ENCODE peak calls at places on chromosomes 7 and 10, in four cellular contexts. One of them, this sample, is unnamed.

GRCh38 chr10:62224606-62225005 is 44.0 kb downstream of the RTKN2 start:
- DNase-seq in B cell: no peak
- DNase-seq in GM12878: no peak
- DNase-seq in ascending aorta: no peak
- DNase-seq in this sample: no peak

GRCh38 chr7:74598558-74598957 is 59.0 kb upstream of the GTF2I start:
- DNase-seq in B cell: no peak
- DNase-seq in GM12878: no peak
- DNase-seq in ascending aorta: no peak
- DNase-seq in this sample: no peak

GRCh38 chr7:66748127-66748511 is 7.6 kb downstream of the RABGEF1 start:
- DNase-seq in B cell: no peak
- DNase-seq in GM12878: no peak
- DNase-seq in ascending aorta: no peak
- DNase-seq in this sample: no peak

GRCh38 chr10:32054087-32054486 is 2.1 kb downstream of the KIF5B start:
- DNase-seq in B cell: no peak
- DNase-seq in GM12878: no peak
- DNase-seq in ascending aorta: no peak
- DNase-seq in this sample: no peak

GRCh38 chr10:113788604-113789083 is 37.2 kb downstream of the PLEKHS1 start:
- DNase-seq in B cell: no peak
- DNase-seq in GM12878: peak
- DNase-seq in ascending aorta: no peak
- DNase-seq in this sample: no peak

GRCh38 chr10:131779661-131780394 is 121.0 kb upstream of the PPP2R2D start:
- DNase-seq in B cell: no peak
- DNase-seq in GM12878: no peak
- DNase-seq in ascending aorta: peak
- DNase-seq in this sample: no peak

GRCh38 chr10:65041307-65041706 is 1520.1 kb downstream of the REEP3 start:
- DNase-seq in B cell: no peak
- DNase-seq in GM12878: no peak
- DNase-seq in ascending aorta: no peak
- DNase-seq in this sample: no peak

GRCh38 chr10:72611783-72612182 is 14.1 kb downstream of the MICU1 start:
- DNase-seq in B cell: no peak
- DNase-seq in GM12878: no peak
- DNase-seq in ascending aorta: no peak
- DNase-seq in this sample: no peak

GRCh38 chr7:110764852-110765251 is 326.1 kb upstream of the LRRN3 start:
- DNase-seq in B cell: no peak
- DNase-seq in GM12878: no peak
- DNase-seq in ascending aorta: no peak
- DNase-seq in this sample: no peak

GRCh38 chr10:63684257-63684936 is 163.2 kb downstream of the REEP3 start:
- DNase-seq in B cell: no peak
- DNase-seq in GM12878: no peak
- DNase-seq in ascending aorta: no peak
- DNase-seq in this sample: no peak

GRCh38 chr7:15720849-15721471 is 34.5 kb upstream of the MEOX2 start:
- DNase-seq in B cell: no peak
- DNase-seq in GM12878: no peak
- DNase-seq in ascending aorta: peak
- DNase-seq in this sample: no peak

GRCh38 chr10:82668266-82668665 is 793.3 kb downstream of the NRG3 start:
- DNase-seq in B cell: no peak
- DNase-seq in GM12878: no peak
- DNase-seq in ascending aorta: no peak
- DNase-seq in this sample: no peak

GRCh38 chr10:104925232-104925851 is 284.3 kb downstream of the SORCS3 start:
- DNase-seq in B cell: no peak
- DNase-seq in GM12878: no peak
- DNase-seq in ascending aorta: no peak
- DNase-seq in this sample: no peak

GRCh38 chr10:118106426-118106825 is 59.7 kb upstream of the RAB11FIP2 start:
- DNase-seq in B cell: no peak
- DNase-seq in GM12878: no peak
- DNase-seq in ascending aorta: no peak
- DNase-seq in this sample: no peak

GRCh38 chr7:80879849-80880248 is 39.0 kb downstream of the SEMA3C start:
- DNase-seq in B cell: no peak
- DNase-seq in GM12878: no peak
- DNase-seq in ascending aorta: no peak
- DNase-seq in this sample: no peak

GRCh38 chr10:110400173-110400947 is 95.6 kb upstream of the SMNDC1 start:
- DNase-seq in B cell: no peak
- DNase-seq in GM12878: no peak
- DNase-seq in ascending aorta: no peak
- DNase-seq in this sample: no peak

GRCh38 chr10:92757066-92757716 is 67.4 kb downstream of the HHEX start:
- DNase-seq in B cell: peak
- DNase-seq in GM12878: peak
- DNase-seq in ascending aorta: peak
- DNase-seq in this sample: no peak

GRCh38 chr7:47525066-47525623 is 56.8 kb downstream of the TNS3 start:
- DNase-seq in B cell: no peak
- DNase-seq in GM12878: no peak
- DNase-seq in ascending aorta: no peak
- DNase-seq in this sample: no peak

GRCh38 chr7:47587389-47587788 is 5.5 kb upstream of the TNS3 start:
- DNase-seq in B cell: no peak
- DNase-seq in GM12878: no peak
- DNase-seq in ascending aorta: peak
- DNase-seq in this sample: no peak

DNA sequence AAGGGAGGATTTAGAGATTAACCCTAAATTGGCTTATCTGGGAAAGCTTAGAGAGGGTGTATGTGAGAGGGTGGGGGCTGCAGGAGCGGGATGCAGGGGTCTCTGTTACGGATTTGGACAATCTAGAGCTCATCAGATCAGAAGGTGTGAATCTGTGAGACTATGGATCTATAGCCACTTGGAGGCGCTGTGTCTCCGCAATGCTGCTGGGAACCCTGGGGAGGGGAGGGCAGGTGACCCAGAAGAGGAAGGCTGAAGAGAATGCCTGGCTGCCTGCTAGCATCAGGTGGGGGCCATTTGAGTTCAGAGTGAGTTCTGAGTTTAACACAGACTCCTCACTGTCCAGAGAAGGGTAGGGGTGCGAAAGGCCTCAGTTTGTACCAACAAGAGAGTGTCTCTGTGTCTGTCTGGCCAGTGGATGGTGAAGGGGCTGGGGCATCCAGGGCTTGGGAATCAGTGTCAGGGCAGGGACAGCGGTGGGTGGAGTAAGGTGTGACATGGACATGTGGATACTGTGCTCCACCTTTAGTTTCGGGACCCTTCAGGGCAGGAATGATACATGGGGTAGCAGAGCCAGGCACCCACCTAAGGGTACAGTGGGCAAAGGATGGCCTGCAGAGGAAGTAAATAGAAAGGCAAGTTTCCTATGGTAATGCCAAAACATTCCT is 187.3 kb upstream of the PRSS58 start:
- DNase-seq in B cell: no peak
- DNase-seq in GM12878: no peak
- DNase-seq in ascending aorta: no peak
- DNase-seq in this sample: no peak
- TF ChIP-seq CTCF in B cell: no peak
- TF ChIP-seq CTCF in GM12878: peak
- TF ChIP-seq CTCF in ascending aorta: no peak
- TF ChIP-seq CTCF in this sample: no peak

GRCh38 chr7:130445008-130445407 is 4.2 kb upstream of the CEP41 start:
- DNase-seq in B cell: no peak
- DNase-seq in GM12878: no peak
- DNase-seq in ascending aorta: no peak
- DNase-seq in this sample: no peak
- TF ChIP-seq CTCF in B cell: no peak
- TF ChIP-seq CTCF in GM12878: peak
- TF ChIP-seq CTCF in ascending aorta: no peak
- TF ChIP-seq CTCF in this sample: no peak

DNA sequence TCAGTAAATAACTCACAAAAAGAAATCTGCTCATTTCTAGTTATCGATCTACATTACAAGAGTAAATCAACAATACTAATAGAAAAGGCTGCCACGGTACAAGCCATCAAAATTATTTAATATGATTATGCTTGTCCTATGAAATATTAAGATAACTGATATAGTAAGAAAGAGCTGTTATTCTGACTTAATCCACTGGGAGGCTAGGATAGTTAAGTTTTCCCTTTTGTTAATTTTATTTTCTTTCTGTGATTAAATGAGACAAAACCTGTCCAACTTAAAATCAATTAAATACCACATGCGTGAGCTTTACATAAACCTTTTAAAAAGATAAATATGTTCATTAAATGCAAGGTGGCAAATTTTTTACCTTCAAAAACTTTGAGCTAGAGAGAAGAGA is 114.8 kb downstream of the LMBR1 start:
- DNase-seq in B cell: no peak
- DNase-seq in GM12878: no peak
- DNase-seq in ascending aorta: no peak
- DNase-seq in this sample: no peak
- TF ChIP-seq CTCF in B cell: peak
- TF ChIP-seq CTCF in GM12878: peak
- TF ChIP-seq CTCF in ascending aorta: no peak
- TF ChIP-seq CTCF in this sample: no peak

GRCh38 chr10:70132098-70133029 is at the start of gene AIFM2:
- DNase-seq in B cell: peak
- DNase-seq in GM12878: no peak
- DNase-seq in ascending aorta: peak
- DNase-seq in this sample: peak
- TF ChIP-seq CTCF in B cell: no peak
- TF ChIP-seq CTCF in GM12878: no peak
- TF ChIP-seq CTCF in ascending aorta: no peak
- TF ChIP-seq CTCF in this sample: no peak

DNA sequence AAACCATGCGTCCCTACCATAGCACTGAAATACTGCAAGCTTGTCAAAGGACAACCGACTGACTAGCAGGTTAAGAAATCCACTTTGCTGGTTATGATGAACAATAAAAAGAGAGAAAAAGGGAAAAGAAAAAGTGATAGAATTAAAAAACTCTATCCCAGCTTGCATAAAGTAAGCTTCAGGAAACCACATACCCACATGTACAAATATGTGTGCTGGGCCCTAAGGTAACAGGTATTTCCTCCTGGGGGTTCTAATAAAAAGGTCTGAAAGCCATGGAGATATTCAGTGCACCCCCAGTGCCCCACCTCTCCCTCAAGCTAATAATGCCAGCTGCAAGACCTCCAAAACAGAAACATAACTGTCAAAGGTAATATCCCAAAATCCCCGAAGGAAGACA is 248.6 kb upstream of the KLF14 start:
- DNase-seq in B cell: no peak
- DNase-seq in GM12878: no peak
- DNase-seq in ascending aorta: no peak
- DNase-seq in this sample: no peak
- TF ChIP-seq CTCF in B cell: no peak
- TF ChIP-seq CTCF in GM12878: no peak
- TF ChIP-seq CTCF in ascending aorta: no peak
- TF ChIP-seq CTCF in this sample: no peak

DNA sequence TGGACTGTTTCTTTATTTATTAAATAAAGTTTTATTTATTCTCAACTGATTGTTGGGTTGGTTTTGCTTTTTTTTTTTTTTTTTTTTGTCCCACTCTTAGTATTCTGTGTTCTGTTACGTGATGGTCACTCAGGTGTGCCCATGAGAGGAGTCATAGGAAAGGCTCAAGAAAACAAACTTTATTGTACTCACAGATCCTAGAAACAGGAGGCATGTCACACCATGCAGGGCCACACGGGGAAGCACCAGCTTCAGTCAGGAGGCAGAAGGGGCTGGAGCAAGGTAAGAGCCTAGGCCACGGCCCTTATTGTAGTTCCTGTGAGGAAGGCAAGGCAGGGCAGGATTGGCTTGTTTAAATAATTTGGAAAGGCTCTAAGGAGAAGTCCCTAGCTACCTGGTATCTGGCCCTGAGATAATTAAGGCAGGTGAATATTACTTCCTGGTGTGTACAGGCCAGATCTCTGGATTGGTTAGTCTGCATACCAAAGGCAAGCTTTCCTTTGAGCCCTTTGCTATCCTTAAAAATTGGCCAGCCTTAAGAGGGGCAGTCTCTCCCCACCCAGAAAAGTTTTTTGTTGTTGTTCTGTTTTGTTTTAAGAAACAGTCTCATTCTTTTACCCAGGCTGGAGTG is 8.3 kb downstream of the ATOH7 start:
- DNase-seq in B cell: no peak
- DNase-seq in GM12878: no peak
- DNase-seq in ascending aorta: no peak
- DNase-seq in this sample: no peak
- TF ChIP-seq CTCF in B cell: no peak
- TF ChIP-seq CTCF in GM12878: no peak
- TF ChIP-seq CTCF in ascending aorta: no peak
- TF ChIP-seq CTCF in this sample: no peak

This sample was measured in natural killer cell.